ENCODE peak calls at places on chromosomes 6 and 20, in six cellular contexts. D, C, I, Q, E and R are unnamed samples.

GRCh38 chr6:153125032-153125431 is 6.0 kb downstream of the RGS17 start:
- DNase-seq in Q (no peak), C (no peak), E (no peak), I (no peak), D (no peak), R (no peak)

GRCh38 chr6:2593167-2593566 is 157.6 kb downstream of the MYLK4 start:
- DNase-seq in C (no peak), I (no peak), D (no peak), E (no peak), Q (no peak), R (no peak)

GRCh38 chr20:48647873-48648272 is 179.9 kb downstream of the PREX1 start:
- DNase-seq in C (no peak), E (no peak), I (no peak), Q (no peak), D (no peak), R (no peak)

GRCh38 chr6:109349419-109349987 is 32.8 kb downstream of the CD164 start:
- DNase-seq in E (no peak), D (peak), Q (no peak), C (no peak), I (no peak), R (peak)

GRCh38 chr6:30156262-30156599 is 4.8 kb downstream of the TRIM10 start:
- DNase-seq in E (no peak), Q (no peak), D (no peak), C (no peak), I (no peak), R (no peak)

GRCh38 chr20:35732644-35732982 is 9.4 kb downstream of the RBM39 start:
- DNase-seq in E (no peak), C (no peak), Q (no peak), I (no peak), D (no peak), R (no peak)

GRCh38 chr6:39887692-39888450 is 46.4 kb downstream of the MOCS1 start:
- DNase-seq in Q (peak), C (peak), I (no peak), D (peak), E (no peak), R (peak)

GRCh38 chr20:23029324-23029723 is 5.8 kb upstream of the SSTR4 start:
- DNase-seq in C (no peak), D (no peak), I (no peak), E (no peak), Q (no peak), R (no peak)

GRCh38 chr20:46558511-46558959 is 8.1 kb upstream of the OCSTAMP start:
- DNase-seq in C (peak), Q (no peak), I (no peak), D (peak), E (no peak), R (peak)

GRCh38 chr6:163745566-163746400 is 331.3 kb downstream of the QKI start:
- DNase-seq in D (peak), C (peak), Q (peak), E (peak), I (no peak), R (peak)

GRCh38 chr6:47247227-47247797 is 62.4 kb downstream of the TNFRSF21 start:
- DNase-seq in C (no peak), Q (no peak), I (no peak), D (no peak), E (no peak), R (peak)

GRCh38 chr6:145948328-145948727 is 15.8 kb downstream of the SHPRH start:
- DNase-seq in Q (no peak), I (no peak), D (peak), C (peak), E (no peak), R (peak)

GRCh38 chr6:39357998-39358686 is 35.6 kb upstream of the KCNK16 start:
- DNase-seq in D (peak), C (no peak), E (no peak), Q (no peak), I (peak), R (peak)

GRCh38 chr6:74646461-74646860 is 559.4 kb downstream of the COL12A1 start:
- DNase-seq in E (no peak), D (no peak), I (no peak), Q (no peak), C (no peak), R (no peak)

GRCh38 chr6:41577356-41577864 is 31.2 kb downstream of the FOXP4 start:
- DNase-seq in I (no peak), D (no peak), Q (no peak), C (no peak), E (no peak), R (no peak)

GRCh38 chr6:38570750-38571149 is 69.0 kb downstream of the BTBD9 start:
- DNase-seq in C (no peak), Q (no peak), I (no peak), D (peak), E (no peak), R (peak)

GRCh38 chr6:29887819-29888581 is 54.3 kb upstream of the HLA-A start:
- DNase-seq in C (peak), I (peak), E (peak), Q (no peak), D (peak), R (peak)

GRCh38 chr6:42315991-42316378 is 98.3 kb upstream of the MRPS10 start:
- DNase-seq in C (peak), I (peak), D (peak), E (no peak), Q (peak), R (peak)

GRCh38 chr20:5844063-5844681 is 94.0 kb downstream of the SHLD1 start:
- DNase-seq in Q (no peak), E (no peak), I (no peak), D (peak), C (no peak), R (peak)

GRCh38 chr20:57473246-57474042 is 51.5 kb downstream of the CTCFL start:
- DNase-seq in C (no peak), D (no peak), I (no peak), E (no peak), Q (no peak), R (no peak)

GRCh38 chr20:52031574-52032303 is 159.8 kb downstream of the ZFP64 start:
- DNase-seq in E (no peak), I (no peak), D (peak), Q (no peak), C (no peak), R (peak)

GRCh38 chr6:68653706-68654089 is 18.6 kb downstream of the ADGRB3 start:
- DNase-seq in E (no peak), Q (no peak), I (no peak), D (no peak), C (no peak), R (no peak)

GRCh38 chr6:155378284-155378683 is 64.0 kb upstream of the TFB1M start:
- DNase-seq in D (no peak), Q (no peak), E (no peak), C (no peak), I (no peak), R (no peak)

GRCh38 chr6:112144145-112144926 is 56.9 kb downstream of the FAM229B start:
- DNase-seq in Q (no peak), D (peak), C (no peak), I (no peak), E (no peak), R (no peak)

GRCh38 chr6:103327079-103327478 is 1532.6 kb downstream of the HACE1 start:
- DNase-seq in E (peak), C (no peak), Q (no peak), I (no peak), D (no peak), R (peak)

GRCh38 chr20:24522452-24523330 is 53.3 kb downstream of the SYNDIG1 start:
- DNase-seq in C (no peak), Q (no peak), I (no peak), D (no peak), E (no peak), R (no peak)

GRCh38 chr20:37479925-37480691 is 40.9 kb upstream of the NNAT start:
- DNase-seq in C (no peak), Q (no peak), I (no peak), E (no peak), D (no peak), R (no peak)

GRCh38 chr6:56749632-56750151 is 107.0 kb upstream of the DST start:
- DNase-seq in D (peak), Q (no peak), E (no peak), C (peak), I (no peak), R (peak)
- H3K4ac ChIP-seq in D (peak), Q (no peak), E (no peak), C (no peak), I (no peak), R (no peak)

GRCh38 chr6:1325471-1326309 is 13.8 kb downstream of the FOXQ1 start:
- DNase-seq in D (peak), E (no peak), C (no peak), I (no peak), Q (no peak), R (peak)
- H2AFZ ChIP-seq in D (peak), E (no peak), C (no peak), I (no peak), Q (no peak), R (no peak)

GRCh38 chr6:27994616-27995015 is 37.6 kb downstream of the OR2B6 start:
- DNase-seq in C (no peak), D (no peak), I (no peak), E (no peak), Q (no peak), R (no peak)
- H3K4me2 ChIP-seq in C (no peak), D (no peak), I (no peak), E (no peak), Q (no peak), R (no peak)

DNA sequence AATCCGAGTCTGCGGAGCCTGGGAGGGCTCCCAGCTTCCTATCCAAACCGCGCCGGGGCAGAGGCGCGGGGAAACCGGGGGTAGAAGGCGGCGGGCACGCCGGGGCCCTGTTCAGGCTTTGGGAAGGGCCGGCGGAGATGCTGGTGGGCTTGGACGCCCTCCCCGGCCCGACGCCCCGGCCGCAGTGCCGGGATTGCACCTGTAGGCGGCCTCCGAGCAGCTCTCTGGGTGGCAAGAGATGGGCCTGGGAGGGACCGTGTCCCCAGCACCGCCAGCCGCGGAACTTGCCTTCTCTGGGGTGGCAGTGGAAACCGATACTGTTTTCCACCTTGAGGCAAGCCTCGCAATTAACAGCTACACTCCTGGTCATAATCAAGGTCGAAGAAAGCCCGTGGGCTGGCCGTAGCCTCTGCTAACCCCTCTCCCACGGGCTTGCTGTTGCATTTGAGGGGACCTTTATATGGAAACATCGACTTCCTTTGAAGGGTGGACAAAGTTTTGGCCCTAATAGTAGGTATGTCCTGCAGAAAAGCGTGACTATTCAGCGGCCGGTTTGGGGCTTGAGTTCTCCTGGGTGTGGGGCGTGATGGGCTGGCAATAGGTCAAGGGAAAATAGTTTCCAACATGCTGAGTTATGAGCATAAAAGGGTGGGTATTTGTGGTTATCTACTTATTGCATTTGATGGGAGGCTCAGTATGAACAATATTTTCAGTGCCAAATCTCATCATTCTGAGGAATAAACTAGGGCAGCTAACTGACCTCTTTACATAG is 1.1 kb upstream of the JAG1 start:
- DNase-seq in Q (no peak), E (peak), C (peak), D (peak), I (peak), R (peak)
- H3K4ac ChIP-seq in Q (no peak), E (no peak), C (peak), D (peak), I (no peak), R (peak)

GRCh38 chr20:62120365-62120762 is 1.9 kb upstream of the LSM14B start:
- DNase-seq in C (no peak), Q (no peak), I (no peak), D (no peak), E (no peak), R (no peak)

GRCh38 chr20:62121776-62122658 is at the start of gene LSM14B:
- DNase-seq in E (peak), D (peak), C (peak), Q (peak), I (peak), R (peak)

GRCh38 chr20:62120990-62121775 is 1.1 kb upstream of the LSM14B start:
- DNase-seq in D (peak), C (peak), I (no peak), E (no peak), Q (no peak), R (peak)

GRCh38 chr20:62123450-62124118 is 1.3 kb downstream of the LSM14B start:
- DNase-seq in E (no peak), C (no peak), Q (no peak), D (peak), I (no peak), R (peak)

DNA sequence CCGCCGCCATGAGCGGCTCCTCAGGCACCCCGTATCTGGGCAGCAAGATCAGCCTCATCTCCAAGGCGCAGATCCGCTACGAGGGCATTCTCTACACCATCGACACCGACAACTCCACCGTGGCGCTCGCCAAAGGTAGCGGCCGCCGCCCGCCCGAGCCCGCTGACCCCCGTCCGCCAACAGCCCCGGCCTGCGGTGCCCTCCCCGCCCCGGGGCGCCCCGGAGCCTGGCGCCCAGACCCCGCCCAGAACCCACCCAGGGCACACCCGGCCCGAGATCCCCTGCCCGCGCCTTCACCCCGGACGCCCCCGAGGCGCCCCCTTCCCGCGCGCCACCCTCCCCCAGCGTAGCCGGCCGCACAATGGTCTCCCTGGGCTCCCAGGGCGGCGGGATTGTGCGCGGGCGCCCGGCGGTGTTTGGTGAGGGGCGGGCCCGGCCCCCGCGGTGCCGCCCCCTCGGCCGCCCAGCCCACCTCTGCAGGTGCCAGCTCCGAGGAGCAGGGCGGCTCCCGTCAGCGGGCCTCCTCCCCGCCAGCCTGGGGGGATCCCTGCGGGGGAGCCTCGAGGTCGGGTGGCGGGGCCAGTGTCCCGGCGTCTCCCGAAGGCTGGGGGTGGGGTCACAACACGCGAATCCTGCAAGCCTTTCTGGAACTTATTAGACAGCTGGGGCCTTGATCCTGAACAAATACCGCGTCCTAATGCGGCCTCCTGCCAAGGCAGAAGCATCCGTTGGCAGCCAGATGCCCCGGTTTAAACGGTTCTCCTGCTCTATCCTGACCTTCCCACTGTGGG is 579 bp downstream of the LSM14B start:
- DNase-seq in E (no peak), Q (no peak), D (no peak), C (peak), I (no peak), R (peak)
- H2AFZ ChIP-seq in E (peak), Q (no peak), D (peak), C (peak), I (no peak), R (no peak)

GRCh38 chr20:60408435-60408834 is 450.2 kb downstream of the CDH26 start:
- DNase-seq in C (no peak), Q (no peak), E (no peak), D (no peak), I (no peak), R (no peak)

GRCh38 chr20:60407011-60407771 is 449.0 kb downstream of the CDH26 start:
- DNase-seq in E (no peak), Q (no peak), I (no peak), C (no peak), D (no peak), R (no peak)

GRCh38 chr20:60410865-60411264 is 452.6 kb downstream of the CDH26 start:
- DNase-seq in E (no peak), C (no peak), Q (no peak), D (no peak), I (no peak), R (no peak)

GRCh38 chr20:60403105-60403741 is 445.0 kb downstream of the CDH26 start:
- DNase-seq in I (no peak), D (no peak), Q (no peak), C (no peak), E (no peak), R (no peak)

GRCh38 chr20:60407938-60408337 is 449.7 kb downstream of the CDH26 start:
- DNase-seq in D (no peak), C (no peak), E (no peak), I (no peak), Q (no peak), R (no peak)
- H3K4me2 ChIP-seq in D (no peak), C (no peak), E (no peak), I (no peak), Q (no peak), R (no peak)

GRCh38 chr20:50189681-50190250 is 864 bp upstream of the CEBPB start:
- DNase-seq in D (no peak), C (peak), Q (no peak), E (no peak), I (peak), R (peak)

GRCh38 chr20:50191566-50192363 is 1.1 kb downstream of the CEBPB start:
- DNase-seq in D (peak), C (peak), I (peak), E (peak), Q (no peak), R (peak)

GRCh38 chr20:50190251-50191064 is at the start of gene CEBPB:
- DNase-seq in I (peak), C (peak), D (peak), E (peak), Q (no peak), R (peak)

GRCh38 chr20:50192364-50193168 is 1.9 kb downstream of the CEBPB start:
- DNase-seq in E (no peak), I (peak), Q (no peak), C (peak), D (peak), R (peak)

GRCh38 chr20:50191065-50191565 is 485 bp downstream of the CEBPB start:
- DNase-seq in C (no peak), D (no peak), I (no peak), E (no peak), Q (no peak), R (no peak)
- H3K4ac ChIP-seq in C (peak), D (no peak), I (no peak), E (no peak), Q (no peak), R (peak)

DNA sequence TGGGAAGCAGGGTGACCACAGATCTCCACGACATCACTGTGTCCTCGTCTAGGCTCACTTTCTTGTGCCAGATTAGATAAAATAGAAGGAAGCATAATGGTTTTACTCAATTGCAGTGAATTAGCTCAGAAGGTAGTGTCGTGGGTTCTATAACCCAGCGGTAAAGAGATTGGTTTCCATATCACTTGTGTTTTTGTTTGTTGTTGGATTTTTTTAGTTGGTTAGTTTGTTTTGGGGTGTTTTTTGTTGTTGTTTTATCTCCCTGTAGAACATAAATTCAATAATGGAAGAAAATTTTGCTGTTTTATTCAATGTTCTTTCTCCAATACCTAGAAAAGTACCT is 85.9 kb upstream of the PRSS16 start:
- DNase-seq in I (no peak), D (no peak), C (no peak), E (no peak), Q (no peak), R (no peak)
- H2AFZ ChIP-seq in I (no peak), D (no peak), C (no peak), E (no peak), Q (no peak), R (no peak)

GRCh38 chr6:119470893-119471542 is 121.5 kb upstream of the MAN1A1 start:
- DNase-seq in D (no peak), E (no peak), C (no peak), I (no peak), Q (no peak), R (no peak)
- H3K4me2 ChIP-seq in D (no peak), E (no peak), C (no peak), I (no peak), Q (no peak), R (no peak)